ENCODE peak calls at places on chromosomes 11 and 22, in seven cellular contexts. N is mesendoderm, J is neuronal stem cell, G is H9, K is H1, F is IMR-90, Y is trophoblast cell. C is an unnamed sample.

GRCh38 chr11:60485987-60486386 is 6.6 kb upstream of the MS4A12 start:
- DNase-seq in Y (peak), N (peak), G (peak), F (no peak), K (peak), J (peak), C (peak)

GRCh38 chr11:3849297-3849874 is 6.1 kb upstream of the STIM1 start:
- DNase-seq in N (peak), K (no peak), J (peak), F (peak), G (no peak), Y (peak), C (peak)

GRCh38 chr22:20573176-20573829 is 65.9 kb downstream of the MED15 start:
- DNase-seq in F (peak), G (no peak), J (no peak), Y (peak), N (no peak), K (no peak), C (no peak)

GRCh38 chr11:130849215-130849568 is 67.1 kb downstream of the SNX19 start:
- DNase-seq in K (no peak), J (no peak), F (peak), Y (peak), G (no peak), N (no peak), C (no peak)

GRCh38 chr11:69380451-69380901 is 86.5 kb downstream of the MYEOV start:
- DNase-seq in K (no peak), G (no peak), N (no peak), J (no peak), Y (no peak), F (no peak), C (no peak)

GRCh38 chr22:35592418-35592967 is 24.6 kb downstream of the MB start:
- DNase-seq in J (no peak), N (no peak), Y (no peak), K (no peak), G (no peak), F (no peak), C (no peak)

GRCh38 chr11:61080986-61081590 is 21.2 kb upstream of the CD5 start:
- DNase-seq in K (no peak), N (peak), J (no peak), G (no peak), Y (no peak), F (no peak), C (no peak)

GRCh38 chr11:105100206-105100605 is 39.4 kb downstream of the CARD18 start:
- DNase-seq in G (peak), F (no peak), N (peak), J (no peak), K (no peak), Y (peak), C (peak)

GRCh38 chr22:39431821-39432251 is 25.0 kb upstream of the MGAT3 start:
- DNase-seq in F (peak), Y (no peak), K (no peak), J (no peak), G (no peak), N (no peak), C (peak)

GRCh38 chr11:17894929-17895658 is 117.8 kb downstream of the SERGEF start:
- DNase-seq in G (no peak), N (no peak), K (no peak), F (peak), Y (no peak), J (no peak), C (peak)

GRCh38 chr22:44102121-44102520 is 78.0 kb downstream of the PARVB start:
- DNase-seq in F (no peak), N (no peak), J (no peak), Y (no peak), G (no peak), K (no peak), C (no peak)

GRCh38 chr22:50000587-50001387 is 11.8 kb downstream of the IL17REL start:
- DNase-seq in G (no peak), J (no peak), F (no peak), Y (no peak), N (no peak), K (no peak), C (no peak)

GRCh38 chr22:48442663-48443062 is 1385.0 kb downstream of the BRD1 start:
- DNase-seq in J (no peak), F (no peak), Y (no peak), G (no peak), K (no peak), N (no peak), C (no peak)

GRCh38 chr11:112255075-112255739 is 5.5 kb downstream of the PLET1 start:
- DNase-seq in G (no peak), F (peak), Y (peak), K (no peak), J (no peak), N (no peak), C (peak)

GRCh38 chr22:37309221-37310074 is 27.1 kb downstream of the CYTH4 start:
- DNase-seq in K (no peak), F (no peak), J (no peak), G (no peak), Y (no peak), N (no peak), C (peak)

GRCh38 chr11:129223260-129223659 is 31.1 kb upstream of the ARHGAP32 start:
- DNase-seq in Y (no peak), N (no peak), K (no peak), G (no peak), J (no peak), F (no peak), C (peak)

GRCh38 chr11:116244889-116245288 is 527.9 kb downstream of the BUD13 start:
- DNase-seq in J (no peak), N (no peak), Y (no peak), K (no peak), G (no peak), F (no peak), C (no peak)

GRCh38 chr22:32721328-32722180 is 80.0 kb upstream of the TIMP3 start:
- DNase-seq in J (no peak), N (no peak), G (no peak), Y (peak), K (no peak), F (no peak), C (no peak)

GRCh38 chr22:34427436-34427835 is 507.2 kb upstream of the LARGE1 start:
- DNase-seq in F (no peak), K (no peak), Y (no peak), J (no peak), N (no peak), G (no peak), C (no peak)

GRCh38 chr22:16601437-16602223 is 9.0 kb upstream of the CCT8L2 start:
- DNase-seq in G (no peak), J (no peak), N (no peak), Y (peak), F (no peak), K (no peak), C (no peak)

GRCh38 chr11:66559862-66560676 is 8.3 kb downstream of the CTSF start:
- DNase-seq in Y (no peak), J (no peak), K (no peak), G (no peak), N (no peak), F (no peak), C (no peak)

GRCh38 chr11:65542738-65543390 is 15.3 kb downstream of the LTBP3 start:
- DNase-seq in K (no peak), F (no peak), Y (no peak), N (no peak), J (no peak), G (no peak), C (no peak)

DNA sequence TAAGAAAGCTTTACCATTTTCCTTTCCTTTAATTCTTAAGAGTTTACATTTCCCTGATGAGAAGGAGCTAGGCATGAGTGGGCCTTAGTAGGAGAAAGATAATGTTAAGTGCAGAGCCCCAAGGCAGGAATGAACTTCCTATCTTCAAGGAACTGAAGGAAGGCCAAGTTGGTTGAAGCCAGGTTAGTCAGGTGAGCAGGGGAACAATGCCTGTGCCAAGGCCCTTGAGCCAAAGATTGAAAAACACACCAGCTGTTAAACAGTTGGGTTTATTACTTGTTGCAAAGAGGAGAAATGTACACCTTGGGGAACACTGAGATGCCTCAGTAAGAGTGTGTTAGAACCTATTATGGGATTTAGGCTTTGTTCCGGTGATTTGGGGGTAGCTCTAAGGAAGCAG is 10.0 kb downstream of the CNTF start:
- DNase-seq in N (no peak), Y (no peak), G (no peak), F (no peak), J (no peak), K (no peak), C (no peak)
- H3K23ac ChIP-seq in N (no peak), Y (no peak), G (no peak), F (no peak), J (no peak), K (no peak), C (no peak)

DNA sequence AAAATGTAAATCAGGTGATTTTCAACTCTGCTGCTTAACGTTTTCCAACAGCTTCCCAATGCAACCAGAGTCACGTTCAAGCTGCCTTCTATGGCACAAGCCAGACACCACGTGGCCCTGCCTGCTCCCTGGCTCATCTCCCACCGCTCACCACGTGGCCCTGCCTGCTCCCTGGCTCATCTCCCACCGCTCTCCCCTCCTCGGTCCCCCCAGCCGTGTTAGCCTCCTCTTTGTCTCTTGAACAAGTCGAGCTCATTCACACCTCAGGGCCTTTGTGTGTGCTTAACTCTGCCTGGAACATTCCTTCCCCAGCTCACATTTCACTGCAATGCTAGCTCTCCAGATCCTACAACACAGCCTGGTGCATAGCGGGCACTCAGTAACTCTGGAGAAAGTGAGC is 307.6 kb downstream of the CTTN start:
- DNase-seq in J (no peak), F (no peak), N (peak), Y (no peak), G (no peak), K (no peak), C (no peak)
- H3K23ac ChIP-seq in J (no peak), F (no peak), N (no peak), Y (no peak), G (no peak), K (no peak), C (no peak)

DNA sequence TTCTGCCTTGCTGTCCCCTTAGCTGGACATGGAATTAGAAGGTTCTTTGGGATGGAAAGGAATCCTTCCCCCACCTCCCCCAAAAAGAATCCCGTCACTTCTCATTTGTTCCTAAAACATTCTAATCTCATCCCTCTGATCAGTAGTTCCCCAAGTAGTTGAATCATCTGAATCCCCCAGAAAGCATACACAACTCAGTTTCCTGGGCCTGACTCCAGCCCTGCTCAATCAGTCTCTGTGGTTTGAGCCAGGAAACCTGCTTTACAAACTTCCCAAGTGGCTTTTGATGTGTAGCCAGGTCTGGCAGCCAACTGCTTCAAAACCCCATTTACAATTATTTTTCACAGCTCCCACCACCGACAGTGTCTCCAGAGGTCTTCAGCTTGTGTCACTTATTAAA is 20.2 kb downstream of the C22orf31 start:
- DNase-seq in K (no peak), J (no peak), G (no peak), N (no peak), Y (no peak), F (peak), C (peak)
- H3K23ac ChIP-seq in K (no peak), J (no peak), G (no peak), N (no peak), Y (no peak), F (no peak), C (no peak)

DNA sequence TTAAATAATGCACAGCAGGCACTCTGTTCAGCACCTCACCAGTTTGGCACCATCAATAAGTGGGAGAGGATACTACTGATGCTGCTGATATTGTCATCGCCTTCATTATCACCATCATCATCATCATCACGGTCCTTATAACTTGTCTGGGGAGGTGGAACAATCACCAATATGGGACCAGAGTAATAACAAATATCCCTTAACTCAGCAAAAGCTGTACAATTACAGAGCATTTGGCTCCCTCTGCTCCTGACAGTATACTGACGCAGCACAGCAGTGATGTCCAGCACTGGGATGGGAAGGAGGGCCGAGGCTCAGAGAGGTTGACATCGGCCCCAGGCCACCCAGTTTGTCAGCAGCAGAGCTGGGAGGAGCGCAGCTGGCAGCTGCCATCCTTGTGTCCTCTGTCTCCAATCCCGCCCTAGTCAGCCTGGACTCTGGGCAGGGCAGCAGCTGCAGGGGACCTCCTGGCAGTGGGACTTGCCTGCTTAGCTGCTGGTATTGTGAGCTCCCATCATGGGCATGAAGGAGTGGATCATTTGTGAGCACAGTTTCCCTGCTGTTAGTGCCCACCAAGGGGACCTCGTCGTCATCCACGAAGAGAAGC is 90.0 kb downstream of the DHCR7 start:
- DNase-seq in Y (no peak), K (no peak), G (no peak), F (no peak), J (no peak), N (no peak), C (no peak)
- H3K23ac ChIP-seq in Y (no peak), K (no peak), G (no peak), F (no peak), J (peak), N (no peak), C (no peak)

C was measured in mesenchymal stem cell.